ENCODE peak calls at places on chromosomes 13 and 19, in eight cellular contexts. H is T-helper 2 cell, I is NCI-H69, R is RWPE1, M is ureter, L is non-pigmented ciliary epithelial cell, F is fibroblast of lung, U is NCI-H2081. A is an unnamed sample.

GRCh38 chr13:48574036-48574796 is 41.3 kb upstream of the RCBTB2 start:
- DNase-seq in H (peak), I (no peak), R (no peak), M (no peak), L (no peak), F (no peak), U (no peak), A (no peak)

GRCh38 chr19:16655727-16656126 is 4.2 kb downstream of the SMIM7 start:
- DNase-seq in H (no peak), I (no peak), R (no peak), M (no peak), L (no peak), F (no peak), U (no peak), A (no peak)

GRCh38 chr19:12774588-12775555 is at the start of gene HOOK2:
- DNase-seq in H (no peak), I (peak), R (peak), M (peak), L (no peak), F (no peak), U (peak), A (peak)

GRCh38 chr13:82688400-82688999 is 1193.8 kb downstream of the SLITRK1 start:
- DNase-seq in H (peak), I (no peak), R (no peak), M (no peak), L (no peak), F (peak), U (no peak), A (no peak)

GRCh38 chr13:100594731-100595130 is 6.1 kb upstream of the GGACT start:
- DNase-seq in H (no peak), I (peak), R (no peak), M (no peak), L (no peak), F (no peak), U (no peak), A (no peak)

GRCh38 chr13:74039154-74039553 is 95.0 kb downstream of the KLF12 start:
- DNase-seq in H (no peak), I (no peak), R (no peak), M (no peak), L (no peak), F (no peak), U (no peak), A (no peak)

GRCh38 chr19:33094504-33095067 is 13.6 kb downstream of the GPATCH1 start:
- DNase-seq in H (no peak), I (no peak), R (peak), M (no peak), L (no peak), F (no peak), U (no peak), A (peak)

GRCh38 chr13:19067767-19068166 is 113.9 kb downstream of the TUBA3C start:
- DNase-seq in H (no peak), I (no peak), R (no peak), M (no peak), L (no peak), F (no peak), U (no peak), A (no peak)

GRCh38 chr13:44382635-44383145 is 9.1 kb downstream of the SERP2 start:
- DNase-seq in H (no peak), I (no peak), R (no peak), M (no peak), L (no peak), F (no peak), U (no peak), A (no peak)

GRCh38 chr13:100209857-100210580 is 121.1 kb downstream of the PCCA start:
- DNase-seq in H (no peak), I (no peak), R (peak), M (no peak), L (no peak), F (peak), U (no peak), A (peak)